ENCODE peak calls at places on chromosomes 4 and X, in six cellular contexts. W, X, U, J, T and V are unnamed samples.

GRCh38 chrX:107673933-107674479 is 45.7 kb downstream of the PRPS1 start:
- DNase-seq in W (no peak), X (peak), U (peak), J (peak), T (no peak), V (peak)

GRCh38 chrX:9349572-9350259 is 115.1 kb upstream of the TBL1X start:
- DNase-seq in W (no peak), X (peak), U (no peak), J (no peak), T (no peak), V (no peak)

GRCh38 chrX:42027367-42028025 is 104.1 kb upstream of the CASK start:
- DNase-seq in W (no peak), X (no peak), U (no peak), J (peak), T (peak), V (no peak)

GRCh38 chr4:7156273-7157139 is 35.8 kb upstream of the SORCS2 start:
- DNase-seq in W (peak), X (no peak), U (peak), J (no peak), T (no peak), V (peak)

GRCh38 chrX:78652971-78653822 is 5.9 kb downstream of the RTL3 start:
- DNase-seq in W (peak), X (peak), U (peak), J (no peak), T (peak), V (no peak)

GRCh38 chrX:12548746-12549145 is 242.5 kb upstream of the PRPS2 start:
- DNase-seq in W (peak), X (peak), U (peak), J (no peak), T (no peak), V (no peak)

GRCh38 chrX:46263494-46263893 is 281.7 kb downstream of the ZNF674 start:
- DNase-seq in W (peak), X (no peak), U (no peak), J (no peak), T (no peak), V (no peak)

GRCh38 chr4:41256740-41257256 is at the start of gene UCHL1:
- DNase-seq in W (peak), X (peak), U (peak), J (no peak), T (no peak), V (no peak)

GRCh38 chrX:13994681-13995080 is 35.0 kb downstream of the GEMIN8 start:
- DNase-seq in W (no peak), X (no peak), U (no peak), J (no peak), T (no peak), V (no peak)

GRCh38 chrX:13051529-13052172 is 7.2 kb upstream of the FAM9C start:
- DNase-seq in W (no peak), X (no peak), U (peak), J (peak), T (no peak), V (no peak)

GRCh38 chr4:135434936-135435335 is 1233.3 kb upstream of the PABPC4L start:
- DNase-seq in W (no peak), X (no peak), U (no peak), J (no peak), T (no peak), V (no peak)

GRCh38 chrX:7346021-7346420 is 198.1 kb upstream of the PUDP start:
- DNase-seq in W (no peak), X (no peak), U (no peak), J (no peak), T (no peak), V (no peak)

GRCh38 chr4:22500128-22500611 is 15.7 kb downstream of the ADGRA3 start:
- DNase-seq in W (no peak), X (no peak), U (no peak), J (no peak), T (no peak), V (no peak)

GRCh38 chr4:16745009-16745408 is 153.4 kb downstream of the LDB2 start:
- DNase-seq in W (no peak), X (no peak), U (no peak), J (no peak), T (no peak), V (no peak)

GRCh38 chr4:36494016-36494415 is 212.6 kb downstream of the DTHD1 start:
- DNase-seq in W (no peak), X (no peak), U (no peak), J (no peak), T (no peak), V (no peak)

GRCh38 chr4:53007024-53007423 is 144.9 kb downstream of the RASL11B start:
- DNase-seq in W (no peak), X (no peak), U (no peak), J (no peak), T (no peak), V (no peak)

GRCh38 chr4:53003959-53004358 is 141.8 kb downstream of the RASL11B start:
- DNase-seq in W (no peak), X (no peak), U (no peak), J (no peak), T (no peak), V (no peak)

GRCh38 chr4:53004497-53005148 is 142.5 kb downstream of the RASL11B start:
- DNase-seq in W (no peak), X (no peak), U (no peak), J (peak), T (no peak), V (no peak)

GRCh38 chr4:53005808-53006207 is 143.7 kb downstream of the RASL11B start:
- DNase-seq in W (no peak), X (no peak), U (no peak), J (no peak), T (no peak), V (no peak)

DNA sequence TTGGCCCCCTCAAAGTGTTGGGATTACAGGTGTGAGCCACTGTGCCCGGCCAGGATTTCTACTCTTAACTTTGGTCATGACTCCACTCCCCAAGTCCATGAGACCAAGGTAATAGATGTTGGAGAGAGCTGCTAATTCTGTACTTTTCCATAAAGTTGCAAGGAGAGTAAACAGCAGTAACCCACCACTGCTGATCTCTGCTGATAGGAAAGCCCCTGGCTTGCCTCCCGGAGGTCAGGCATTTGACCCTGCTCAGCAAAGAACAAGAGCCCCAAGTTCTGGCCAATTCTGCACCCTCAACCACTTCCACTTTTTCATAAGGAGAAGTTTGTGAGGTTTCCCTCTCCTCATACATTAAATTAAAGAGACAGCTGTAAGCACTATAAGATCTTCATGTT is 143.0 kb downstream of the RASL11B start:
- DNase-seq in W (no peak), X (no peak), U (peak), J (no peak), T (peak), V (no peak)
- TF ChIP-seq MYC in W (no peak), X (no peak), U (no peak), J (no peak), T (no peak), V (no peak)

GRCh38 chrX:2642146-2642545 is 48.9 kb upstream of the CD99 start:
- DNase-seq in W (no peak), X (no peak), U (no peak), J (no peak), T (no peak), V (no peak)
- TF ChIP-seq MYC in W (no peak), X (no peak), U (no peak), J (no peak), T (no peak), V (no peak)

GRCh38 chrX:40943093-40943641 is 142.1 kb upstream of the USP9X start:
- DNase-seq in W (no peak), X (no peak), U (no peak), J (no peak), T (no peak), V (no peak)

GRCh38 chrX:40933132-40934078 is 151.8 kb upstream of the USP9X start:
- DNase-seq in W (peak), X (peak), U (peak), J (peak), T (no peak), V (peak)

GRCh38 chrX:40936827-40937226 is 148.4 kb upstream of the USP9X start:
- DNase-seq in W (peak), X (no peak), U (no peak), J (no peak), T (no peak), V (no peak)

DNA sequence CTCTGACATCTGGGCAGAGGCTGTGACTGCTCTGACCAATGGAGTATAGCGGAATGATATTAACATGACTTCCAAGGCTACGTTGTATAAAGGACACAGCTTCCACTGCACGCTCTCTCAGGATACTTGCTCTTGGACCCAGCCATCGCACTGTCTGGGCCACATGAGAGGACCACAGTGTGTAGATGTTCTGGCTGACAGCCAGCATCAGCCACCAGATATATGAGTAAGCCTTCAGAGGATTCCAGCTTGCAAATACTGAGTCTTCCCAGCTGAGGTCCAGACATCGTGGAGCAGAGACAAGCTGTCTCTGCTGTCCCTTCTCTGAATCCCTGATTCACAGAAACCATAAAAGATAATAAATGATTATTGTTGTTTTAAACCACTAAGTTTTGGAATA is 146.8 kb upstream of the USP9X start:
- DNase-seq in W (peak), X (no peak), U (no peak), J (no peak), T (no peak), V (no peak)
- TF ChIP-seq MYC in W (no peak), X (no peak), U (no peak), J (no peak), T (no peak), V (no peak)

DNA sequence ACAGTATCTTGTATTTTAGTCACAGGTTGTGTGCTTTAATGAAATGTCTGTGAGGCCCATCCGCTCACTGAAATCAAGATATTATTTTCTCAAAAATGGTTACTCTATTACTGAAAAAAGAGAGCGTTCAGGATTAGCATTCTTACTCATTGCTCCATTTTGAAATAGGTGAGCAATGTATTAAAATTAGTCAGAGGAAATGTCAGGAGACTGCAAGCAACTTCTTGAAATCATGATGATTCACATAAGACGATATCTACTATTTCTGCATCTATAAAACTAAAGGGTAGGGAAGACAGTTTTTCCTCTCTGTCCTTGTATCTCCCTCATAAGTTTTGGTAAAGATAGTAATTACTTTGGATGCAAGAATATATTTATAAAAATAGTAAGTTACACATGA is 937.7 kb downstream of the PCDH7 start:
- DNase-seq in W (no peak), X (no peak), U (no peak), J (no peak), T (no peak), V (no peak)
- TF ChIP-seq MYC in W (no peak), X (no peak), U (no peak), J (no peak), T (no peak), V (no peak)

DNA sequence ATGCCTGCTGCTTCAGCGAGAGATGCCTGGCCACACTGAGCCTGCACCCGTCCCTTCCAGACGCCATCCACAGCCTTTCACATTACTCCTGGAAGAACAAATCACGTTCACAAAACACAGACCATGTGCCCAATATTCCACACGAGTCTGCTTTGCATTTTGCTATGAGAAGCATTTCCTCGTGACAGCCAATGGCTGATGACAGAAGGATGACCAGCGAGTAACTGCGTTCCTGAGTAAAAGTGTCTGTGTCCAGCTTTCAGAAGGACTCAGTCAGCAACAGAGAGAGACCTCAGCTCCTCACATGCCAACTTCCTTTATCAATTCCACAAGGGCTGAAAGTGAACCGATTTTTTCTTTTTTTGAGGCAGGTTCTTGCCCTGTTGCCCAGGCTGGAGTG is 19.5 kb downstream of the NAT8L start:
- DNase-seq in W (no peak), X (no peak), U (no peak), J (no peak), T (no peak), V (no peak)
- TF ChIP-seq MYC in W (no peak), X (no peak), U (no peak), J (no peak), T (no peak), V (no peak)

DNA sequence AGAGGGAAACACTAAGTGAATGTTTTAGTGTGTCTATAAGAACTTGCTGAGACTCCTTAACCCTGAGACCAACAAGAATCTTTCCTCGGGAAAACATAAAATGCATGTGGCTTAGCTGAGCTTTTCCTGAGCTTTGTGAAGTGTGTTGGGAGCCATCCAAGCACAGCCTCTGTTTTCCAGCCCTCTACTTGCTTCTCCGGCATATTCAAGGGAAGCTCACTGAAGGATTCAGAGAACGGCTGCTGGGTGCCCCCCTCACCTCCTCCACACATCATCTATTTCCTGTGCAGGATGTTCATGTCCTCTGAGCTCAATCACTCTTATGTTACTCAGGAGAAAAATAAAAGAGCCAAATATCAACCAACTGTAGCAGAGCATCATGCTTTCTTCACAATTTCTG is 492.1 kb downstream of the IL15 start:
- DNase-seq in W (no peak), X (no peak), U (peak), J (no peak), T (no peak), V (no peak)
- TF ChIP-seq MYC in W (no peak), X (no peak), U (no peak), J (no peak), T (no peak), V (no peak)

GRCh38 chr4:137755033-137755471 is 222.8 kb upstream of the PCDH18 start:
- DNase-seq in W (peak), X (no peak), U (no peak), J (no peak), T (no peak), V (no peak)
- TF ChIP-seq MYC in W (no peak), X (no peak), U (no peak), J (no peak), T (no peak), V (no peak)